ENCODE peak calls at places on chromosome 16, in seven cellular contexts. F, W, X, P, H, L and V are unnamed samples.

GRCh38 chr16:89035698-89036570 is 57.7 kb upstream of the ACSF3 start:
- DNase-seq in F (no peak), W (no peak), X (no peak), P (no peak), H (no peak), L (no peak), V (no peak)

GRCh38 chr16:8928467-8928957 is 35.2 kb downstream of the USP7 start:
- DNase-seq in F (no peak), W (peak), X (no peak), P (no peak), H (no peak), L (no peak), V (no peak)

GRCh38 chr16:62033065-62033464 is 3.2 kb downstream of the CDH8 start:
- DNase-seq in F (no peak), W (no peak), X (no peak), P (no peak), H (no peak), L (no peak), V (no peak)

GRCh38 chr16:3004781-3005284 is 7.9 kb upstream of the CLDN9 start:
- DNase-seq in F (no peak), W (no peak), X (no peak), P (no peak), H (no peak), L (peak), V (no peak)

GRCh38 chr16:5004311-5004710 is 29.4 kb downstream of the NAGPA start:
- DNase-seq in F (no peak), W (no peak), X (no peak), P (no peak), H (no peak), L (no peak), V (no peak)

GRCh38 chr16:5709889-5710288 is 612.3 kb upstream of the EEF2KMT start:
- DNase-seq in F (no peak), W (peak), X (no peak), P (no peak), H (no peak), L (no peak), V (peak)

GRCh38 chr16:62752837-62753236 is 716.6 kb upstream of the CDH8 start:
- DNase-seq in F (no peak), W (no peak), X (no peak), P (no peak), H (no peak), L (no peak), V (no peak)

GRCh38 chr16:78794581-78795300 is 695.3 kb downstream of the WWOX start:
- DNase-seq in F (no peak), W (no peak), X (no peak), P (no peak), H (no peak), L (no peak), V (no peak)

GRCh38 chr16:29996773-29997250 is 771 bp downstream of the INO80E start:
- DNase-seq in F (no peak), W (peak), X (no peak), P (no peak), H (no peak), L (no peak), V (no peak)

GRCh38 chr16:85663891-85664321 is 24.8 kb downstream of the GINS2 start:
- DNase-seq in F (no peak), W (no peak), X (no peak), P (no peak), H (no peak), L (no peak), V (no peak)

GRCh38 chr16:1175566-1176279 is 22.8 kb downstream of the CACNA1H start:
- DNase-seq in F (no peak), W (no peak), X (no peak), P (no peak), H (no peak), L (no peak), V (no peak)

GRCh38 chr16:1032607-1033006 is 39.9 kb upstream of the SSTR5 start:
- DNase-seq in F (no peak), W (no peak), X (no peak), P (no peak), H (no peak), L (no peak), V (no peak)

GRCh38 chr16:55126456-55126855 is 195.8 kb downstream of the IRX5 start:
- DNase-seq in F (no peak), W (no peak), X (no peak), P (no peak), H (no peak), L (no peak), V (no peak)

GRCh38 chr16:57013268-57013667 is 23.9 kb downstream of the NLRC5 start:
- DNase-seq in F (no peak), W (no peak), X (no peak), P (no peak), H (no peak), L (peak), V (peak)

GRCh38 chr16:3824121-3824795 is 56.3 kb downstream of the CREBBP start:
- DNase-seq in F (no peak), W (no peak), X (no peak), P (no peak), H (no peak), L (no peak), V (no peak)

GRCh38 chr16:3065069-3065741 is at the start of gene IL32:
- DNase-seq in F (peak), W (peak), X (peak), P (no peak), H (no peak), L (peak), V (peak)

GRCh38 chr16:46607529-46607928 is 13.7 kb downstream of the SHCBP1 start:
- DNase-seq in F (no peak), W (peak), X (no peak), P (no peak), H (no peak), L (peak), V (peak)

GRCh38 chr16:7628981-7629380 is 296.3 kb downstream of the RBFOX1 start:
- DNase-seq in F (no peak), W (no peak), X (no peak), P (no peak), H (no peak), L (no peak), V (no peak)

GRCh38 chr16:9070295-9070694 is 21.1 kb upstream of the HAPSTR1 start:
- DNase-seq in F (no peak), W (no peak), X (no peak), P (no peak), H (no peak), L (no peak), V (no peak)